ENCODE peak calls at places on chromosomes 4 and X, in nine cellular contexts. O is brain microvascular endothelial cell; L is mammary epithelial cell; P is GM10248; Y is tibial artery; H is AG10803; C is right atrium auricular region; Z is CD4-positive, alpha-beta T cell; R is endodermal cell. F is an unnamed sample.

GRCh38 chr4:8676676-8677075 is 84.1 kb downstream of the CPZ start:
- DNase-seq in O (no peak), L (no peak), P (no peak), Y (no peak), H (no peak), C (no peak), Z (no peak), R (no peak), F (no peak)

GRCh38 chr4:185839204-185839712 is 27.3 kb upstream of the SORBS2 start:
- DNase-seq in O (peak; percentile 98), L (peak; percentile 90), P (no peak), Y (peak; percentile 75), H (peak; percentile 94), C (no peak), Z (no peak), R (peak; percentile 93), F (peak; percentile 79)

GRCh38 chr4:123312951-123313592 is 83.5 kb upstream of the SPRY1 start:
- DNase-seq in O (no peak), L (no peak), P (no peak), Y (no peak), H (no peak), C (no peak), Z (no peak), R (peak; percentile 41), F (no peak)

GRCh38 chr4:145281224-145281623 is 100.8 kb upstream of the OTUD4 start:
- DNase-seq in O (no peak), L (no peak), P (no peak), Y (no peak), H (no peak), C (no peak), Z (no peak), R (no peak), F (no peak)

GRCh38 chr4:7325541-7325940 is 109.2 kb downstream of the PSAPL1 start:
- DNase-seq in O (no peak), L (no peak), P (no peak), Y (peak; percentile 44), H (no peak), C (no peak), Z (no peak), R (no peak), F (no peak)

GRCh38 chr4:99180367-99181169 is 36.5 kb upstream of the ADH4 start:
- DNase-seq in O (peak; percentile 63), L (peak; percentile 74), P (no peak), Y (no peak), H (peak; percentile 82), C (no peak), Z (no peak), R (no peak), F (no peak)

GRCh38 chr4:173357939-173358338 is 12.8 kb upstream of the SAP30 start:
- DNase-seq in O (no peak), L (no peak), P (no peak), Y (no peak), H (no peak), C (no peak), Z (no peak), R (no peak), F (no peak)

GRCh38 chr4:53365121-53365485 is 758 bp downstream of the SCFD2 start:
- DNase-seq in O (no peak), L (peak; percentile 44), P (peak; percentile 24), Y (no peak), H (no peak), C (no peak), Z (no peak), R (no peak), F (no peak)

GRCh38 chr4:139738846-139739613 is 73.4 kb downstream of the MGST2 start:
- DNase-seq in O (no peak), L (no peak), P (no peak), Y (no peak), H (peak; percentile 38), C (peak; percentile 32), Z (no peak), R (peak; percentile 21), F (no peak)

GRCh38 chrX:54551801-54552200 is 21.8 kb downstream of the GNL3L start:
- DNase-seq in O (no peak), L (no peak), P (no peak), Y (no peak), H (no peak), C (peak; percentile 28), Z (no peak), R (no peak), F (no peak)

DNA sequence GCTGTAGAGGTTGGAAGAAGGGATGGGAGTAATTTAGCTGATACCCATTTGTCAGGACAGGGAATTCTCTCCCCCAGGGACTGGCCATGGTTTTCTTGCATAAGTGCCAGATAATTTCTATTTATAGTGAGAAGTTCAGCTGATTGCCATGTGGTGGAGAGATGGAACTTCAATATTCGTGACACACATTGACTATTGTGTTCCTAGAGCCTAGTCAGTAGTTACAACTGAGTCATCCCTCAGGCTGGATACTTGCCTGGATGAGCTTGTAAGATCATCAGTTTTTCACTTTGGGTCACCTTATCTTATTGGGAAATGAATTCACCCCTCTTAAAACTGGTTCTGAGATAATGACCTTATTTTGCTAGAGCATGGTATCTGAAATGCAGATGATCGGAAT is 32.2 kb downstream of the CFAP299 start:
- DNase-seq in O (no peak), L (peak; percentile 54), P (no peak), Y (no peak), H (peak; percentile 59), C (no peak), Z (no peak), R (no peak), F (no peak)
- TF ChIP-seq CTCF in O (no peak), L (no peak), P (no peak), Y (no peak), H (no peak), C (no peak), Z (no peak), R (no peak), F (no peak)

GRCh38 chr4:100372432-100372831 is 145.4 kb downstream of the EMCN start:
- DNase-seq in O (no peak), L (no peak), P (no peak), Y (no peak), H (no peak), C (no peak), Z (no peak), R (peak; percentile 56), F (no peak)
- TF ChIP-seq CTCF in O (peak; percentile 81), L (peak; percentile 48), P (no peak), Y (no peak), H (peak; percentile 52), C (no peak), Z (peak; percentile 24), R (peak; percentile 87), F (peak; percentile 32)

GRCh38 chr4:36414248-36414647 is 132.8 kb downstream of the DTHD1 start:
- DNase-seq in O (no peak), L (no peak), P (no peak), Y (no peak), H (no peak), C (no peak), Z (no peak), R (no peak), F (no peak)
- TF ChIP-seq CTCF in O (no peak), L (peak; percentile 55), P (peak; percentile 12), Y (no peak), H (no peak), C (no peak), Z (no peak), R (peak; percentile 65), F (no peak)

DNA sequence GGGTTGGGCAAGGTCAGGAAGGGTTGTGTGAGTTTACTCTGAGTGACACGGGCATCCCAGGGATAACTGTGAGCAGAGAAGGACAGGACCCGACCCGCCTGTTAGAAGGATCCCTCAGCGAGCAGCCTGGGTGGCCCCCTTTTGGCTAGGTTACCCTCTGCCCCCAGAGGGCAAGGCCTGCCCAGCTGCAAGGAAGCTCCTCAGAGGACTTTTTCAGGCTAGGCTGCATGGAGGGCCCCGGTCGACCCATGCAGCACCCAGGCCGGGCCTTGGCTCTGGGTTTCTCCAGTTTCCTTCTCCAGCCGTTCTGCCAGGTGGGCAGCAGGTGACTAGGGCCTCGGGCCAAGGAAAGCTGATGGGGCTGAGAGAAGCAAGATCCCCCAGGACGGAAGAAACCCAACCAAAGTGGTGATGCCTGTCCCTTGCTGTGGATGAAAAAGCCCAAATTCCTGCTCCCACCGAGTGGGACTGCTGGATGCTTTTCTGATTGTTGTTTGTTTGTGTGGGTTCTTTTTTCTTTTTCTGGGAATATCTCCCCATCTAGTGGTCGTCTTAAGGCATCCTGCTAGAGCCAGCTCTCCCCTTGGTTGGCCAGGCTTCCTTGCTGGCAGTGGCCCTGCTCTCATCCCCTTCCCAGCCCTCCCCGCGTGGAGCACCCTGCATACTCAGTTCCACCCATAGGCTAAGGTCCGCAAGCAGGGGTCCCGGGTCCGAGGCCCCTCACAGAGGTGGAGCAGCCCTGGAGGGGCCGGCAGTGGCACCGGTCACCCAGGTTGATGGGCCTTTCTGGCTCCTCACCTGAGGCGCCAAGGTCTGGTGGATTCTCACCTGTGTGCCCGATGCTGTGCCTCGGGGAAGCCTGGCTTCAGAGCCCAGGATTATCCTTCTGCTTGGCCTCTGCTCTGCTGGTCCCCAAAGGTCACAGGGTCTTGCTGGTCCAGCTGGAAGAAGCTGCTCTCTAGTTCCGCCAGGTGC is 1.8 kb downstream of the ZFP92 start:
- DNase-seq in O (no peak), L (no peak), P (no peak), Y (no peak), H (no peak), C (no peak), Z (no peak), R (no peak), F (no peak)
- TF ChIP-seq CTCF in O (peak; percentile 35), L (no peak), P (no peak), Y (no peak), H (no peak), C (no peak), Z (no peak), R (peak; percentile 48), F (no peak)

DNA sequence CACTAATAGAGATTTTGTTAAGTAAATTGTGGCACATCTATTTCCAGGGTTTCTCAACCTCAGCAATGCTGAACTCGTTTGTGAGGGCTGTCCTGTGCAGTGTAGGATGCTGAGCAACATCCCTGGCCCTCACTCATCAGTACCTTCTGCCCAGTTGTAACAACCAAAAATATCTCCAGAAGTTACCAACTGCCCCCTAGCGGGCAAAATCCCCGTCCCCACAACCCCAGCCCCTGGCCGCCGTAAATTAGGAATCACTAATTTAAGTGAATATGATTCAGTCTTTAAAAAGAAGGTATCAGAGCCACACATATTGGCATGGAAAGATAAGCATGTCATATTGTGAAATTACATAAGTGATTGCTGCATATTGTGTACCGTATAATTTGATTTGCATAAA is 123.4 kb downstream of the ASB9 start:
- DNase-seq in O (peak; percentile 12), L (no peak), P (no peak), Y (no peak), H (peak; percentile 5), C (no peak), Z (no peak), R (peak; percentile 80), F (no peak)
- TF ChIP-seq CTCF in O (peak; percentile 60), L (peak; percentile 51), P (no peak), Y (no peak), H (peak; percentile 39), C (no peak), Z (peak; percentile 27), R (peak; percentile 78), F (peak; percentile 2)

GRCh38 chrX:140701480-140701879 is 8.1 kb upstream of the LINC00632 start:
- DNase-seq in O (peak; percentile 29), L (no peak), P (no peak), Y (no peak), H (peak; percentile 27), C (no peak), Z (no peak), R (no peak), F (no peak)
- TF ChIP-seq CTCF in O (peak; percentile 48), L (peak; percentile 20), P (no peak), Y (peak; percentile 26), H (peak; percentile 44), C (no peak), Z (peak; percentile 37), R (peak; percentile 75), F (no peak)

F was measured in AG04449.